ENCODE peak calls at places on chromosome 1, in nine cellular contexts. One of them, this sample, is unnamed. For H3K4me1, the result is how much of the 10 kb centered on the place peaks cover.

GRCh38 chr1:16717174-16718108 is 22.9 kb upstream of the RNU1-4 start:
- DNase-seq in CD8-positive, alpha-beta T cell: no peak
- DNase-seq in psoas muscle: peak
- DNase-seq in tibial artery: peak
- DNase-seq in fibroblast of lung: peak
- DNase-seq in trophoblast cell: peak
- DNase-seq in right lobe of liver: no peak
- DNase-seq in heart left ventricle: no peak
- DNase-seq in Peyer's patch: no peak
- DNase-seq in this sample: no peak

GRCh38 chr1:218376722-218377121 is 31.6 kb downstream of the TGFB2 start:
- DNase-seq in CD8-positive, alpha-beta T cell: no peak
- DNase-seq in psoas muscle: no peak
- DNase-seq in tibial artery: no peak
- DNase-seq in fibroblast of lung: no peak
- DNase-seq in trophoblast cell: no peak
- DNase-seq in right lobe of liver: peak
- DNase-seq in heart left ventricle: no peak
- DNase-seq in Peyer's patch: no peak
- DNase-seq in this sample: no peak

GRCh38 chr1:178527117-178527516 is 14.2 kb downstream of the TEX35 start:
- DNase-seq in CD8-positive, alpha-beta T cell: no peak
- DNase-seq in psoas muscle: no peak
- DNase-seq in tibial artery: peak
- DNase-seq in fibroblast of lung: no peak
- DNase-seq in trophoblast cell: no peak
- DNase-seq in right lobe of liver: no peak
- DNase-seq in heart left ventricle: no peak
- DNase-seq in Peyer's patch: no peak
- DNase-seq in this sample: no peak

GRCh38 chr1:155175281-155175926 is 1.8 kb downstream of the TRIM46 start:
- DNase-seq in CD8-positive, alpha-beta T cell: no peak
- DNase-seq in psoas muscle: no peak
- DNase-seq in tibial artery: peak
- DNase-seq in fibroblast of lung: no peak
- DNase-seq in trophoblast cell: no peak
- DNase-seq in right lobe of liver: no peak
- DNase-seq in heart left ventricle: no peak
- DNase-seq in Peyer's patch: peak
- DNase-seq in this sample: peak

GRCh38 chr1:234612352-234613127 is 2.6 kb upstream of the IRF2BP2 start:
- DNase-seq in CD8-positive, alpha-beta T cell: no peak
- DNase-seq in psoas muscle: peak
- DNase-seq in tibial artery: peak
- DNase-seq in fibroblast of lung: peak
- DNase-seq in trophoblast cell: peak
- DNase-seq in right lobe of liver: peak
- DNase-seq in heart left ventricle: peak
- DNase-seq in Peyer's patch: peak
- DNase-seq in this sample: peak

GRCh38 chr1:178774263-178774662 is 49.2 kb downstream of the RALGPS2 start:
- DNase-seq in CD8-positive, alpha-beta T cell: no peak
- DNase-seq in psoas muscle: no peak
- DNase-seq in tibial artery: no peak
- DNase-seq in fibroblast of lung: peak
- DNase-seq in trophoblast cell: no peak
- DNase-seq in right lobe of liver: no peak
- DNase-seq in heart left ventricle: no peak
- DNase-seq in Peyer's patch: no peak
- DNase-seq in this sample: no peak

GRCh38 chr1:86696522-86696921 is 7.9 kb upstream of the SH3GLB1 start:
- DNase-seq in CD8-positive, alpha-beta T cell: no peak
- DNase-seq in psoas muscle: no peak
- DNase-seq in tibial artery: no peak
- DNase-seq in fibroblast of lung: peak
- DNase-seq in trophoblast cell: no peak
- DNase-seq in right lobe of liver: no peak
- DNase-seq in heart left ventricle: no peak
- DNase-seq in Peyer's patch: no peak
- DNase-seq in this sample: no peak

GRCh38 chr1:175317309-175317708 is 124.7 kb upstream of the KIAA0040 start:
- DNase-seq in CD8-positive, alpha-beta T cell: no peak
- DNase-seq in psoas muscle: no peak
- DNase-seq in tibial artery: no peak
- DNase-seq in fibroblast of lung: no peak
- DNase-seq in trophoblast cell: no peak
- DNase-seq in right lobe of liver: no peak
- DNase-seq in heart left ventricle: no peak
- DNase-seq in Peyer's patch: no peak
- DNase-seq in this sample: no peak

GRCh38 chr1:179034720-179035119 is 9.0 kb downstream of the FAM20B start:
- DNase-seq in CD8-positive, alpha-beta T cell: no peak
- DNase-seq in psoas muscle: no peak
- DNase-seq in tibial artery: no peak
- DNase-seq in fibroblast of lung: peak
- DNase-seq in trophoblast cell: no peak
- DNase-seq in right lobe of liver: no peak
- DNase-seq in heart left ventricle: no peak
- DNase-seq in Peyer's patch: no peak
- DNase-seq in this sample: no peak

GRCh38 chr1:227662933-227663332 is 72.2 kb downstream of the JMJD4 start:
- DNase-seq in CD8-positive, alpha-beta T cell: no peak
- DNase-seq in psoas muscle: no peak
- DNase-seq in tibial artery: no peak
- DNase-seq in fibroblast of lung: no peak
- DNase-seq in trophoblast cell: no peak
- DNase-seq in right lobe of liver: no peak
- DNase-seq in heart left ventricle: no peak
- DNase-seq in Peyer's patch: no peak
- DNase-seq in this sample: no peak

DNA sequence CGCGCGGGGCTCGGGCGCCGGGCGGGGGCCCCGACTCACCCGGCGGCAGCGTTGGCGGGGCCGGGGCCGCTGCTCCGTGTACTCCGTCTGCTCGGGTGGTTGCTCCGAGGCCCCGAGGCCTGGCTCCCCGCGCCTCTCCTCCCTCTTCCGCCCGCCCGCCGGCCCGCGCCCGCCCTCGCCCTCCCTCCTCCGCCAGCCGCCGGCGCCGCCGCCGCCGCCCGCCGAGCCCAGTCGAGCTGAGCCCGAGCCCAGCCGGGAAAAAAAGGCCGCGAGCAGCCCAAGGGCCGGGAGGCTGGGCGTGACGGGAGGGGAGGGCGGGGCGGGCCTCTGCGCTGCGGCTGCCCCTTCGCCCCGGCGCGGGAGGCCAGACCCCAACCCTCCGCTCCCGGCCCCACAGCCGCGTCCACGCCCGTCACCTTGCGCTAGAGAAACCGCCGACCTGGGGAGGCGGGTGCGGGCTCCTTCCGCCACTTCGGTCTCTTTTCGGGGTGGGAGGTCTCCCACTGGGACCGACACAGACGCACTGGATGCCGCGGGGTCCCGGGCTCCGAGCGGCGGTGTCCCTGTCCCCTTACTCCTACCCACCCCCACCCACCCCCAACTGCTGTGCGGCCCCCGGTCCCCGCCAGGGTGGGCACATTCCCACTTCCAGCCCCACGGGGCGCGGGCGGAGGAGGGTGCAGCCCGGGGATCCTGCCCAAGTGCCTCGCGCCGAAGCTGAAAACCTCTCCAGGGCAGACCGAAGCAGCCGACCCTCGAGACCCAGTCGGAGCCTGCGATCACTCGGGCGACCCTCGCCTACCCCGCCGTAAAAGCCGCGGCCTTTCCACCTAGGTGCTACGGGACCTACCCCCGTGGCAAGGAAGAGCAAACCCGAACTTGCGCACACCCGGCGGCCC is at the start of gene CERS2:
- DNase-seq in CD8-positive, alpha-beta T cell: peak
- DNase-seq in psoas muscle: peak
- DNase-seq in tibial artery: peak
- DNase-seq in fibroblast of lung: peak
- DNase-seq in trophoblast cell: peak
- DNase-seq in right lobe of liver: peak
- DNase-seq in heart left ventricle: peak
- DNase-seq in Peyer's patch: peak
- DNase-seq in this sample: peak
- H3K4me1 ChIP-seq in CD8-positive, alpha-beta T cell: half or more
- H3K4me1 ChIP-seq in psoas muscle: under half
- H3K4me1 ChIP-seq in tibial artery: half or more
- H3K4me1 ChIP-seq in fibroblast of lung: under half
- H3K4me1 ChIP-seq in trophoblast cell: under half
- H3K4me1 ChIP-seq in right lobe of liver: half or more
- H3K4me1 ChIP-seq in heart left ventricle: under half
- H3K4me1 ChIP-seq in Peyer's patch: half or more
- H3K4me1 ChIP-seq in this sample: half or more

GRCh38 chr1:169059391-169059790 is 47.1 kb upstream of the ATP1B1 start:
- DNase-seq in CD8-positive, alpha-beta T cell: no peak
- DNase-seq in psoas muscle: no peak
- DNase-seq in tibial artery: no peak
- DNase-seq in fibroblast of lung: no peak
- DNase-seq in trophoblast cell: no peak
- DNase-seq in right lobe of liver: no peak
- DNase-seq in heart left ventricle: no peak
- DNase-seq in Peyer's patch: no peak
- DNase-seq in this sample: no peak
- H3K4me1 ChIP-seq in CD8-positive, alpha-beta T cell: under half
- H3K4me1 ChIP-seq in psoas muscle: under half
- H3K4me1 ChIP-seq in tibial artery: under half
- H3K4me1 ChIP-seq in fibroblast of lung: under half
- H3K4me1 ChIP-seq in trophoblast cell: under half
- H3K4me1 ChIP-seq in right lobe of liver: under half
- H3K4me1 ChIP-seq in heart left ventricle: under half
- H3K4me1 ChIP-seq in Peyer's patch: under half
- H3K4me1 ChIP-seq in this sample: under half

GRCh38 chr1:153613406-153613805 is 469 bp upstream of the S100A16 start:
- DNase-seq in CD8-positive, alpha-beta T cell: no peak
- DNase-seq in psoas muscle: no peak
- DNase-seq in tibial artery: no peak
- DNase-seq in fibroblast of lung: no peak
- DNase-seq in trophoblast cell: no peak
- DNase-seq in right lobe of liver: no peak
- DNase-seq in heart left ventricle: no peak
- DNase-seq in Peyer's patch: no peak
- DNase-seq in this sample: no peak

GRCh38 chr1:153614189-153614900 is 1.4 kb upstream of the S100A16 start:
- DNase-seq in CD8-positive, alpha-beta T cell: no peak
- DNase-seq in psoas muscle: no peak
- DNase-seq in tibial artery: no peak
- DNase-seq in fibroblast of lung: no peak
- DNase-seq in trophoblast cell: no peak
- DNase-seq in right lobe of liver: no peak
- DNase-seq in heart left ventricle: no peak
- DNase-seq in Peyer's patch: no peak
- DNase-seq in this sample: no peak

GRCh38 chr1:153615406-153615805 is 719 bp downstream of the S100A14 start:
- DNase-seq in CD8-positive, alpha-beta T cell: no peak
- DNase-seq in psoas muscle: no peak
- DNase-seq in tibial artery: no peak
- DNase-seq in fibroblast of lung: no peak
- DNase-seq in trophoblast cell: no peak
- DNase-seq in right lobe of liver: no peak
- DNase-seq in heart left ventricle: no peak
- DNase-seq in Peyer's patch: no peak
- DNase-seq in this sample: no peak

GRCh38 chr1:153616144-153616884 is at the start of gene S100A14:
- DNase-seq in CD8-positive, alpha-beta T cell: no peak
- DNase-seq in psoas muscle: no peak
- DNase-seq in tibial artery: no peak
- DNase-seq in fibroblast of lung: no peak
- DNase-seq in trophoblast cell: no peak
- DNase-seq in right lobe of liver: peak
- DNase-seq in heart left ventricle: peak
- DNase-seq in Peyer's patch: peak
- DNase-seq in this sample: no peak

GRCh38 chr1:153614906-153615305 is 1.2 kb downstream of the S100A14 start:
- DNase-seq in CD8-positive, alpha-beta T cell: no peak
- DNase-seq in psoas muscle: no peak
- DNase-seq in tibial artery: no peak
- DNase-seq in fibroblast of lung: no peak
- DNase-seq in trophoblast cell: no peak
- DNase-seq in right lobe of liver: no peak
- DNase-seq in heart left ventricle: no peak
- DNase-seq in Peyer's patch: no peak
- DNase-seq in this sample: no peak
- H3K4me1 ChIP-seq in CD8-positive, alpha-beta T cell: under half
- H3K4me1 ChIP-seq in psoas muscle: under half
- H3K4me1 ChIP-seq in tibial artery: under half
- H3K4me1 ChIP-seq in fibroblast of lung: under half
- H3K4me1 ChIP-seq in trophoblast cell: under half
- H3K4me1 ChIP-seq in right lobe of liver: under half
- H3K4me1 ChIP-seq in heart left ventricle: under half
- H3K4me1 ChIP-seq in Peyer's patch: under half
- H3K4me1 ChIP-seq in this sample: under half

GRCh38 chr1:26291939-26292338 is 12.1 kb downstream of the SH3BGRL3 start:
- DNase-seq in CD8-positive, alpha-beta T cell: no peak
- DNase-seq in psoas muscle: no peak
- DNase-seq in tibial artery: no peak
- DNase-seq in fibroblast of lung: no peak
- DNase-seq in trophoblast cell: no peak
- DNase-seq in right lobe of liver: no peak
- DNase-seq in heart left ventricle: no peak
- DNase-seq in Peyer's patch: no peak
- DNase-seq in this sample: no peak

GRCh38 chr1:26290061-26290415 is 10.2 kb downstream of the SH3BGRL3 start:
- DNase-seq in CD8-positive, alpha-beta T cell: no peak
- DNase-seq in psoas muscle: no peak
- DNase-seq in tibial artery: no peak
- DNase-seq in fibroblast of lung: no peak
- DNase-seq in trophoblast cell: no peak
- DNase-seq in right lobe of liver: no peak
- DNase-seq in heart left ventricle: no peak
- DNase-seq in Peyer's patch: peak
- DNase-seq in this sample: no peak

GRCh38 chr1:26289158-26290059 is 9.5 kb downstream of the SH3BGRL3 start:
- DNase-seq in CD8-positive, alpha-beta T cell: peak
- DNase-seq in psoas muscle: no peak
- DNase-seq in tibial artery: no peak
- DNase-seq in fibroblast of lung: no peak
- DNase-seq in trophoblast cell: no peak
- DNase-seq in right lobe of liver: peak
- DNase-seq in heart left ventricle: peak
- DNase-seq in Peyer's patch: peak
- DNase-seq in this sample: no peak

GRCh38 chr1:26290416-26291261 is 10.8 kb downstream of the SH3BGRL3 start:
- DNase-seq in CD8-positive, alpha-beta T cell: no peak
- DNase-seq in psoas muscle: peak
- DNase-seq in tibial artery: no peak
- DNase-seq in fibroblast of lung: no peak
- DNase-seq in trophoblast cell: no peak
- DNase-seq in right lobe of liver: no peak
- DNase-seq in heart left ventricle: peak
- DNase-seq in Peyer's patch: peak
- DNase-seq in this sample: no peak

DNA sequence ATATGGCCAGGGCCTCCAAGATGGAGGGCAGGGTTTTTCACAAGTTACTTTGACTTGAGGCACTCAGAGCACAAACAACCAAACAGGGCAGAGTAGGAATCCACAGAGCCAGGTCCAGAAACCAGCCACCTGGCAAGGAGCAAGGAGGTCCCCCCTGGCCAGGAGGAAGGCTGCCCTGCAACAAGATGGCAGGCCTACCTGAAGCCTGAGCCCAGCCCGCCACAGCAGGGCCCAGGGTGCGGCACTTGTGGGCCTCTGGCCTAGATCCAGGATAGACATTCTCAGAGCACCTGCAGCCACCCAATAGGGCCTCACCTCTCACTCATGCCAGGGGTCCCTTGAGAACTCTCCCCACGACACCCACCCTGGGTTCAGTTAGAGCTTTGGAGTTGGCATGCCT is 11.5 kb downstream of the SH3BGRL3 start:
- DNase-seq in CD8-positive, alpha-beta T cell: no peak
- DNase-seq in psoas muscle: no peak
- DNase-seq in tibial artery: no peak
- DNase-seq in fibroblast of lung: no peak
- DNase-seq in trophoblast cell: no peak
- DNase-seq in right lobe of liver: no peak
- DNase-seq in heart left ventricle: no peak
- DNase-seq in Peyer's patch: no peak
- DNase-seq in this sample: no peak
- H3K4me1 ChIP-seq in CD8-positive, alpha-beta T cell: half or more
- H3K4me1 ChIP-seq in psoas muscle: under half
- H3K4me1 ChIP-seq in tibial artery: under half
- H3K4me1 ChIP-seq in fibroblast of lung: under half
- H3K4me1 ChIP-seq in trophoblast cell: under half
- H3K4me1 ChIP-seq in right lobe of liver: under half
- H3K4me1 ChIP-seq in heart left ventricle: under half
- H3K4me1 ChIP-seq in Peyer's patch: under half
- H3K4me1 ChIP-seq in this sample: under half

This sample was measured in heart right ventricle.